ENCODE peak calls at places on chromosomes 4 and X, in six cellular contexts. A, H, I, Z, K and O are unnamed samples.

GRCh38 chrX:39985551-39985950 is 112.2 kb downstream of the BCOR start:
- DNase-seq in A (peak), H (no peak), I (no peak), Z (no peak), K (no peak), O (no peak)

GRCh38 chr4:20462426-20463175 is 210.9 kb downstream of the SLIT2 start:
- DNase-seq in A (no peak), H (no peak), I (no peak), Z (peak), K (no peak), O (peak)

GRCh38 chr4:77773101-77773500 is 46.1 kb downstream of the CNOT6L start:
- DNase-seq in A (no peak), H (no peak), I (no peak), Z (no peak), K (no peak), O (no peak)

GRCh38 chr4:140427104-140427918 is at the start of gene CLGN:
- DNase-seq in A (peak), H (peak), I (peak), Z (no peak), K (peak), O (peak)

GRCh38 chr4:84050014-84050413 is 449.1 kb downstream of the NKX6-1 start:
- DNase-seq in A (no peak), H (no peak), I (no peak), Z (no peak), K (no peak), O (no peak)

GRCh38 chr4:74933562-74934015 is 673 bp downstream of the PARM1 start:
- DNase-seq in A (no peak), H (peak), I (peak), Z (no peak), K (peak), O (no peak)

GRCh38 chr4:86264269-86264668 is 95.6 kb downstream of the MAPK10 start:
- DNase-seq in A (no peak), H (no peak), I (no peak), Z (peak), K (no peak), O (no peak)

GRCh38 chr4:13539721-13540445 is 4.4 kb downstream of the NKX3-2 start:
- DNase-seq in A (no peak), H (no peak), I (no peak), Z (no peak), K (no peak), O (no peak)

GRCh38 chr4:15717647-15718416 is 15.0 kb downstream of the BST1 start:
- DNase-seq in A (no peak), H (no peak), I (no peak), Z (no peak), K (no peak), O (no peak)

GRCh38 chr4:144709793-144710525 is 64.0 kb downstream of the HHIP start:
- DNase-seq in A (peak), H (no peak), I (no peak), Z (peak), K (peak), O (peak)

GRCh38 chr4:181823645-181824044 is 419.6 kb upstream of the TENM3 start:
- DNase-seq in A (no peak), H (no peak), I (no peak), Z (no peak), K (no peak), O (no peak)

DNA sequence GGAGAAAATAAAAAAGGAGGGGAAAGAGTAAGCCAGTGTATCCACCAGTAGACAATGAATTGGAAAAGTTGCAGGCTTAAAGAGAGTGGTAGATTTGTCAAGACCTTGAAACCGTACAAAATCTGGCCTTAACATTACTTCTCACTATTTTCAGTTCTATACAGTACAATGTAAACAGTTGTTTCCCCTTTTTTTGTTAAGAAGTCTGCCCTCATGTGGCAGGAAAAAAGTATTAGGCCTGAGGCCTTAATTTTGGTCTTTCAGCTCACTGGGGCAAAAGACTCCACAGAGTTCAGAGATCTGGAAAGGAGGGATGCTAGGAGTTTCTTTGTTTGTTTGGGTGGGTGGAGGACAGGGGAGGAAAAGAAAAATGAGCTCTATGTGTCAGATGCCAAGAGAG is 92.8 kb upstream of the CCDC160 start:
- DNase-seq in A (no peak), H (no peak), I (no peak), Z (no peak), K (no peak), O (no peak)
- TF ChIP-seq CTCF in A (no peak), H (no peak), I (no peak), Z (peak), K (no peak), O (no peak)

DNA sequence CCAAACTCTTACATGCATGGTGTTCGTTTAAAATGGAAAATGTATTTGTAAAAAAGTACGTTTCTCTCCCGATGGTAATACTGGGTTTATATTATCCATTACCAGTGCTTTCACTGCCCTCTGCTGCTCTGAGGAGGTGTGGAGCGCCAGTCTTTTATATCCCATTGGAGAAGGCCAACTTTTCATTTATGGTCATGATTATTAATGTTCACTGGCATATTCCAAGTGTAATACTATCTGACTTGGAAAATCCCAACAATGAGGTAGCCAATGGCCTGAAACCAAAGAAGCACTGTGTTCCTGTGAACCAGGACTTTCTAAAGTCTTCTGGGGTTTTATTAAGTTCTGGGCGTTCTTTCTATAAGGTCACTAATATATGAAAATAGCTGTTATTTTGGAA is 80.7 kb downstream of the SYNPO2 start:
- DNase-seq in A (no peak), H (no peak), I (peak), Z (no peak), K (peak), O (peak)
- H3K27ac ChIP-seq in A (no peak), H (no peak), I (no peak), Z (no peak), K (peak), O (no peak)

DNA sequence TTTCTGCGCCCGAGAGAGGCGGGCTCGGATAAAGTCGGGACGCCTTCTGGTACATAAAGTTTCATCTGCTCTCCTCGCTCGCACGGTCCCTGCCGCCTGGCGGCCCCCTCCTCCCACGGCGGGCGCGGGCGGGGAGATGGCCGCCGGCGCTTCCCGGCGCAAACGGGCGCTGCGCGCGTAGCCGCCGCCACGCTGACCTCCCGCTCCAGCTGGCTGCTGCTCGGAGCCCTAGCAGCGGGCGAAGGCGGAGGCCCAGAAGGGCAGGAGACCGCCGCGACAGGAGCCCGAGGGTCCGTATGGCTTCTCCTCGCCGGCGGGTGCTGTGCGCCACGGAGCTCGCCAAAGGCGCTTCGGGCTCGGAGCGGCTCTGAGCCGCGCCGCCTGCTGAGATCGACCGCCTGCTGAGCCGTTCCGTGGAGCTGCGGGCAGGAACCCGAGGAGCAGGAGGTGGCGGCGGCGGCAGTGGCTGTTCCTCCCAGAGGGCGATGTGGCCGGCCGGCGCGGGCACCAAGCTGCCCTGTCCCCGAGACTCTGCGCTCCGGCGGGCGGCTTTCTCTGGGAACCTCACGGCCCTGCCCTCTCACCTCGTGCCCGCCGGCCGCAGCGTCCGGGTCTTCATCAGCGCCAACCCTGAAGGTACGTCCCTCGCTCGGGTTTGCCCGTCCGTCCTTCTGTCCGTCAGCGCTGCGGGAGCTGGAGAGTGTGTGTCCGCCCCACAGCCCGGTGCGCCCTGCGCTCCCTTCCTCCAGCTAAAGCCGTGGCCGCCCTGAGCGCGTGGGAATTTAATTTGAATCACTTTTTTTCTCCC is at the start of gene NWD2:
- DNase-seq in A (peak), H (peak), I (peak), Z (peak), K (no peak), O (no peak)
- TF ChIP-seq CTCF in A (no peak), H (no peak), I (no peak), Z (no peak), K (no peak), O (no peak)

GRCh38 chr4:123418486-123418931 is 21.9 kb downstream of the SPRY1 start:
- DNase-seq in A (no peak), H (no peak), I (no peak), Z (peak), K (peak), O (peak)

GRCh38 chr4:123415977-123416376 is 19.4 kb downstream of the SPRY1 start:
- DNase-seq in A (no peak), H (no peak), I (no peak), Z (peak), K (no peak), O (peak)

GRCh38 chr4:123412700-123413512 is 16.3 kb downstream of the SPRY1 start:
- DNase-seq in A (no peak), H (no peak), I (no peak), Z (no peak), K (no peak), O (peak)

GRCh38 chr4:123417813-123418212 is 21.2 kb downstream of the SPRY1 start:
- DNase-seq in A (no peak), H (no peak), I (no peak), Z (no peak), K (no peak), O (no peak)

DNA sequence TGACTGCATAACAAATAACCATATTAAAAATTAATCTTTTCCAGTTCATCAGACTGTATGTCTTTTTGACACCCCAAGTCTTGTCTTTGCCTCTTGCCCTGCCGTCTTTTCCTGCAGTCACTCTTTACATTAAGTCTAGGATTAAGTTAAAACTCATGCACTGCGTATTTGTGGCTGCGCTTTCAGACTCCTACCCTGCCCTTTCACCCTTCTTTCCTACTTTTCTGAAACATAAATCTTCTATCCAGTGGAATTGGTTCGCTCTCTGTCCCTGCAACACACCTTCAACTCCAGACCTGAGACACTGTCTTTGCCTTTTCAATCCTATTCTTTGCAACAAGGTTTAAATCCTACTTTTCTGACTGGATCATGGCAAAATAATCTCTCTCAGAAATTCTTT is 19.9 kb downstream of the SPRY1 start:
- DNase-seq in A (no peak), H (no peak), I (no peak), Z (no peak), K (no peak), O (no peak)
- H3K27ac ChIP-seq in A (no peak), H (no peak), I (no peak), Z (no peak), K (no peak), O (no peak)

DNA sequence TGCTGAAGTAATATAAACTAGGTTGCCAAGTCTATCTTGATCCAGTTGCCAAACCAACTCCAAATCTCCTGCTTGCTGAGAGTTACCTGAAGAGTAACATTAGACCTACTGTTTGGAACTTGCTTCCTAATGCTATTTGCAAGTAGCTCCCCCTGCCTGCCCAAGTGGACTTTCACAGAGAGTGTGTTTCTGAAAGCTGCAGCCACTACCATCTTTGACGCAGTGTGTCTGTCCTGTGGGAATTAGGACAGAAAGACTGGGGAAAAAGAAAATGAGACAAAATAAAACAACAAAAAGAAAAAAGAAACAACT is 195.0 kb upstream of the HS3ST1 start:
- DNase-seq in A (no peak), H (no peak), I (peak), Z (no peak), K (peak), O (no peak)
- TF ChIP-seq CTCF in A (peak), H (peak), I (peak), Z (peak), K (no peak), O (peak)

GRCh38 chr4:76386566-76387305 is 34.2 kb downstream of the CCDC158 start:
- DNase-seq in A (no peak), H (no peak), I (no peak), Z (no peak), K (no peak), O (no peak)
- H3K27ac ChIP-seq in A (no peak), H (no peak), I (no peak), Z (no peak), K (no peak), O (no peak)

GRCh38 chr4:23614284-23614892 is 275.5 kb downstream of the PPARGC1A start:
- DNase-seq in A (no peak), H (no peak), I (no peak), Z (no peak), K (no peak), O (peak)
- TF ChIP-seq CTCF in A (peak), H (peak), I (no peak), Z (peak), K (no peak), O (peak)

GRCh38 chr4:156634612-156635011 is 337.0 kb downstream of the PDGFC start:
- DNase-seq in A (no peak), H (no peak), I (no peak), Z (no peak), K (no peak), O (peak)
- H3K27ac ChIP-seq in A (no peak), H (no peak), I (no peak), Z (no peak), K (no peak), O (no peak)

GRCh38 chrX:118652717-118653116 is 74.7 kb upstream of the IL13RA1 start:
- DNase-seq in A (no peak), H (no peak), I (no peak), Z (no peak), K (no peak), O (no peak)

GRCh38 chrX:118660085-118660484 is 67.3 kb upstream of the IL13RA1 start:
- DNase-seq in A (no peak), H (no peak), I (no peak), Z (no peak), K (no peak), O (no peak)

GRCh38 chrX:118655561-118656246 is 71.7 kb upstream of the IL13RA1 start:
- DNase-seq in A (no peak), H (no peak), I (no peak), Z (peak), K (no peak), O (peak)

GRCh38 chrX:118654331-118654730 is 73.1 kb upstream of the IL13RA1 start:
- DNase-seq in A (no peak), H (no peak), I (no peak), Z (no peak), K (no peak), O (no peak)

DNA sequence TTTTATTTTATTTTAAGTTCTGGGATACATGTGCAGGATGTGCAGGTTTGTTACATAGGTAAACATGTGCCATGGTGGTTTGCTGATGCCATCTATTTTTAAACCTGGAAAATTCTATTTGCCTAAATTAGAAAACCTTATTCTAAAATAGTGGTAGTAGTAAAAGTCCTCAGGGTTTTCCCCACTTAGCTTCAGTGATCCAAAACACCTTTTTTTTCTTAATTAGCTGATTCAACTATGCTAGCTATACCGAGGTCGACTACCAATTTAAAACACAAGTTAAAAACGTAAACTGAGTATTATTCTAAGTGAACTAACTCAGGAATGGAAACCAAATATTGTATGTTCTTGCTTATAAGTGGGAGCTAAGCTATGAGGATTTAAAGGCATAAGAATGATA is 70.0 kb upstream of the IL13RA1 start:
- DNase-seq in A (no peak), H (no peak), I (no peak), Z (no peak), K (no peak), O (no peak)
- TF ChIP-seq CTCF in A (no peak), H (no peak), I (no peak), Z (no peak), K (no peak), O (no peak)